ENCODE peak calls at places on chromosomes 6 and 20, in eight cellular contexts. B is SK-MEL-5; F is substantia nigra; A is astrocyte of the cerebellum; D is activated T-cell treated with anti-CD3 and anti-CD28 coated beads, Interleukin-2, amount 50 U/mL, for 1 hour; P is RWPE1; G is iPS-NIHi11; O is NCI-H510A. J is an unnamed sample.

GRCh38 chr6:169803291-169803811 is 51.9 kb downstream of the ERMARD start:
- DNase-seq in B (no peak), F (no peak), A (no peak), D (peak; percentile 16), P (no peak), G (no peak), O (no peak), J (peak; percentile 3)

GRCh38 chr20:37656945-37657344 is 36.9 kb upstream of the CTNNBL1 start:
- DNase-seq in B (no peak), F (no peak), A (no peak), D (no peak), P (no peak), G (no peak), O (no peak), J (no peak)

GRCh38 chr6:13234130-13234529 is 94.2 kb downstream of the TBC1D7 start:
- DNase-seq in B (peak; percentile 62), F (no peak), A (no peak), D (no peak), P (peak; percentile 32), G (no peak), O (no peak), J (no peak)

GRCh38 chr6:25384967-25385366 is 105.8 kb downstream of the CARMIL1 start:
- DNase-seq in B (no peak), F (no peak), A (no peak), D (no peak), P (no peak), G (no peak), O (no peak), J (no peak)

GRCh38 chr20:10935658-10936057 is 261.9 kb upstream of the JAG1 start:
- DNase-seq in B (no peak), F (no peak), A (no peak), D (no peak), P (no peak), G (no peak), O (no peak), J (no peak)

GRCh38 chr6:29557320-29557719 is 2.2 kb downstream of the UBD start:
- DNase-seq in B (no peak), F (no peak), A (no peak), D (no peak), P (no peak), G (no peak), O (no peak), J (no peak)

GRCh38 chr20:45206746-45207145 is at the start of gene SEMG1:
- DNase-seq in B (no peak), F (no peak), A (no peak), D (no peak), P (no peak), G (no peak), O (no peak), J (no peak)

GRCh38 chr6:75151013-75151412 is 54.8 kb downstream of the COL12A1 start:
- DNase-seq in B (no peak), F (no peak), A (no peak), D (no peak), P (no peak), G (no peak), O (no peak), J (no peak)

GRCh38 chr6:20826378-20826777 is 292.1 kb downstream of the CDKAL1 start:
- DNase-seq in B (peak; percentile 88), F (no peak), A (no peak), D (no peak), P (no peak), G (no peak), O (no peak), J (no peak)

GRCh38 chr6:87806635-87807034 is 104.6 kb upstream of the AKIRIN2 start:
- DNase-seq in B (no peak), F (no peak), A (no peak), D (no peak), P (no peak), G (no peak), O (no peak), J (no peak)

GRCh38 chr6:11341867-11342266 is 109.4 kb upstream of the NEDD9 start:
- DNase-seq in B (no peak), F (no peak), A (no peak), D (no peak), P (peak; percentile 26), G (no peak), O (no peak), J (no peak)

GRCh38 chr6:42392871-42393270 is 58.9 kb downstream of the TRERF1 start:
- DNase-seq in B (no peak), F (no peak), A (no peak), D (no peak), P (no peak), G (no peak), O (no peak), J (no peak)

GRCh38 chr6:116327803-116328527 is 42.8 kb upstream of the DSE start:
- DNase-seq in B (no peak), F (no peak), A (peak; percentile 38), D (no peak), P (no peak), G (peak; percentile 59), O (no peak), J (no peak)

GRCh38 chr20:29119141-29119540 is 2138.3 kb upstream of the DEFB115 start:
- DNase-seq in B (no peak), F (no peak), A (no peak), D (no peak), P (no peak), G (no peak), O (no peak), J (no peak)

GRCh38 chr6:131602913-131603312 is 25.1 kb downstream of the MED23 start:
- DNase-seq in B (no peak), F (no peak), A (peak; percentile 72), D (no peak), P (peak; percentile 7), G (no peak), O (no peak), J (no peak)

GRCh38 chr6:112321882-112322508 is 25.1 kb upstream of the RFPL4B start:
- DNase-seq in B (no peak), F (no peak), A (no peak), D (no peak), P (no peak), G (no peak), O (no peak), J (no peak)

GRCh38 chr6:131787955-131788712 is 19.7 kb upstream of the ENPP1 start:
- DNase-seq in B (peak; percentile 49), F (no peak), A (no peak), D (no peak), P (no peak), G (no peak), O (no peak), J (no peak)

GRCh38 chr20:52593634-52594033 is 378.5 kb upstream of the TSHZ2 start:
- DNase-seq in B (no peak), F (no peak), A (no peak), D (no peak), P (peak; percentile 15), G (no peak), O (no peak), J (no peak)

GRCh38 chr6:16199792-16200191 is 38.6 kb upstream of the GMPR start:
- DNase-seq in B (no peak), F (no peak), A (no peak), D (no peak), P (no peak), G (no peak), O (no peak), J (no peak)

GRCh38 chr6:143596857-143597256 is 80.9 kb upstream of the PHACTR2 start:
- DNase-seq in B (no peak), F (no peak), A (no peak), D (no peak), P (no peak), G (no peak), O (no peak), J (no peak)

GRCh38 chr20:50746138-50746940 is 15.0 kb downstream of the PARD6B start:
- DNase-seq in B (peak; percentile 66), F (no peak), A (no peak), D (no peak), P (no peak), G (no peak), O (no peak), J (no peak)

GRCh38 chr20:39269031-39269461 is 306.9 kb downstream of the DHX35 start:
- DNase-seq in B (peak; percentile 64), F (no peak), A (no peak), D (peak; percentile 19), P (peak; percentile 66), G (peak; percentile 81), O (no peak), J (peak; percentile 60)

GRCh38 chr20:34708621-34709043 is 4.5 kb downstream of the TP53INP2 start:
- DNase-seq in B (peak; percentile 58), F (no peak), A (no peak), D (peak; percentile 71), P (peak; percentile 55), G (peak; percentile 56), O (peak; percentile 15), J (peak; percentile 63)

GRCh38 chr6:11815231-11815630 is 36.6 kb upstream of the ADTRP start:
- DNase-seq in B (no peak), F (no peak), A (no peak), D (no peak), P (no peak), G (no peak), O (no peak), J (no peak)

GRCh38 chr20:44494266-44494665 is 18.6 kb downstream of the TTPAL start:
- DNase-seq in B (no peak), F (no peak), A (peak; percentile 49), D (no peak), P (no peak), G (no peak), O (no peak), J (no peak)

GRCh38 chr20:34385464-34385863 is 22.4 kb downstream of the ITCH start:
- DNase-seq in B (no peak), F (no peak), A (no peak), D (no peak), P (no peak), G (no peak), O (no peak), J (no peak)

GRCh38 chr6:79841577-79842381 is 105.6 kb downstream of the ELOVL4 start:
- DNase-seq in B (peak; percentile 15), F (no peak), A (no peak), D (no peak), P (no peak), G (peak; percentile 30), O (no peak), J (no peak)

GRCh38 chr20:49323622-49324238 is 45.9 kb upstream of the ZNFX1 start:
- DNase-seq in B (peak; percentile 68), F (no peak), A (peak; percentile 64), D (peak; percentile 33), P (peak; percentile 74), G (no peak), O (no peak), J (no peak)

GRCh38 chr6:88380083-88380482 is 213.9 kb upstream of the CNR1 start:
- DNase-seq in B (no peak), F (peak; percentile 6), A (peak; percentile 56), D (no peak), P (peak; percentile 88), G (no peak), O (no peak), J (no peak)